ENCODE peak calls at places on chromosomes 11 and 22, in ten cellular contexts. One of them, this sample, is unnamed.

GRCh38 chr11:58675344-58676155 is 53.1 kb downstream of the CNTF start:
- DNase-seq in activated CD4-positive, alpha-beta T cell treated with anti-CD3 and anti-CD28 coated beads, Interleukin-2, amount 50 U/mL, for 24 hours: peak
- DNase-seq in neuronal stem cell: peak
- DNase-seq in activated CD8-positive, alpha-beta memory T cell treated with anti-CD3 and anti-CD28 coated beads, Interleukin-2, amount 10 ng/mL, durations not matched to agents 7 days and 5 days: peak
- DNase-seq in GM03348: peak
- DNase-seq in left kidney: peak
- DNase-seq in cerebellar nuclear complex: no peak
- DNase-seq in cardiac muscle cell: peak
- DNase-seq in GM04504: peak
- DNase-seq in NCI-H1092 treated with DMSO at 0.1 percent for 48 hours: peak
- DNase-seq in this sample: no peak

GRCh38 chr11:36139767-36140166 is 149.5 kb downstream of the COMMD9 start:
- DNase-seq in neuronal stem cell: no peak
- DNase-seq in left kidney: no peak
- DNase-seq in NCI-H1092 treated with DMSO at 0.1 percent for 48 hours: no peak
- DNase-seq in activated CD8-positive, alpha-beta memory T cell treated with anti-CD3 and anti-CD28 coated beads, Interleukin-2, amount 10 ng/mL, durations not matched to agents 7 days and 5 days: no peak
- DNase-seq in activated CD4-positive, alpha-beta T cell treated with anti-CD3 and anti-CD28 coated beads, Interleukin-2, amount 50 U/mL, for 24 hours: no peak
- DNase-seq in GM03348: no peak
- DNase-seq in cardiac muscle cell: no peak
- DNase-seq in GM04504: no peak
- DNase-seq in cerebellar nuclear complex: no peak
- DNase-seq in this sample: no peak

GRCh38 chr11:57598831-57599155 is 1.3 kb downstream of the SERPING1 start:
- DNase-seq in left kidney: peak
- DNase-seq in cerebellar nuclear complex: no peak
- DNase-seq in activated CD8-positive, alpha-beta memory T cell treated with anti-CD3 and anti-CD28 coated beads, Interleukin-2, amount 10 ng/mL, durations not matched to agents 7 days and 5 days: no peak
- DNase-seq in activated CD4-positive, alpha-beta T cell treated with anti-CD3 and anti-CD28 coated beads, Interleukin-2, amount 50 U/mL, for 24 hours: no peak
- DNase-seq in neuronal stem cell: no peak
- DNase-seq in GM04504: no peak
- DNase-seq in GM03348: peak
- DNase-seq in NCI-H1092 treated with DMSO at 0.1 percent for 48 hours: no peak
- DNase-seq in cardiac muscle cell: peak
- DNase-seq in this sample: no peak

GRCh38 chr11:125465701-125466100 is 30.4 kb downstream of the FEZ1 start:
- DNase-seq in activated CD4-positive, alpha-beta T cell treated with anti-CD3 and anti-CD28 coated beads, Interleukin-2, amount 50 U/mL, for 24 hours: no peak
- DNase-seq in cardiac muscle cell: no peak
- DNase-seq in GM04504: no peak
- DNase-seq in neuronal stem cell: no peak
- DNase-seq in cerebellar nuclear complex: no peak
- DNase-seq in GM03348: no peak
- DNase-seq in left kidney: no peak
- DNase-seq in activated CD8-positive, alpha-beta memory T cell treated with anti-CD3 and anti-CD28 coated beads, Interleukin-2, amount 10 ng/mL, durations not matched to agents 7 days and 5 days: no peak
- DNase-seq in NCI-H1092 treated with DMSO at 0.1 percent for 48 hours: no peak
- DNase-seq in this sample: no peak

GRCh38 chr11:15685311-15685710 is 570.6 kb downstream of the INSC start:
- DNase-seq in NCI-H1092 treated with DMSO at 0.1 percent for 48 hours: no peak
- DNase-seq in neuronal stem cell: no peak
- DNase-seq in cardiac muscle cell: no peak
- DNase-seq in cerebellar nuclear complex: no peak
- DNase-seq in left kidney: peak
- DNase-seq in GM04504: no peak
- DNase-seq in activated CD8-positive, alpha-beta memory T cell treated with anti-CD3 and anti-CD28 coated beads, Interleukin-2, amount 10 ng/mL, durations not matched to agents 7 days and 5 days: no peak
- DNase-seq in activated CD4-positive, alpha-beta T cell treated with anti-CD3 and anti-CD28 coated beads, Interleukin-2, amount 50 U/mL, for 24 hours: no peak
- DNase-seq in GM03348: no peak
- DNase-seq in this sample: no peak

GRCh38 chr22:49079743-49080500 is 747.8 kb downstream of the BRD1 start:
- DNase-seq in activated CD8-positive, alpha-beta memory T cell treated with anti-CD3 and anti-CD28 coated beads, Interleukin-2, amount 10 ng/mL, durations not matched to agents 7 days and 5 days: no peak
- DNase-seq in cardiac muscle cell: no peak
- DNase-seq in left kidney: peak
- DNase-seq in NCI-H1092 treated with DMSO at 0.1 percent for 48 hours: no peak
- DNase-seq in GM04504: no peak
- DNase-seq in cerebellar nuclear complex: no peak
- DNase-seq in neuronal stem cell: no peak
- DNase-seq in GM03348: no peak
- DNase-seq in activated CD4-positive, alpha-beta T cell treated with anti-CD3 and anti-CD28 coated beads, Interleukin-2, amount 50 U/mL, for 24 hours: no peak
- DNase-seq in this sample: no peak

GRCh38 chr11:94132152-94132558 is 3.5 kb downstream of the PANX1 start:
- DNase-seq in activated CD4-positive, alpha-beta T cell treated with anti-CD3 and anti-CD28 coated beads, Interleukin-2, amount 50 U/mL, for 24 hours: no peak
- DNase-seq in NCI-H1092 treated with DMSO at 0.1 percent for 48 hours: no peak
- DNase-seq in cerebellar nuclear complex: no peak
- DNase-seq in cardiac muscle cell: peak
- DNase-seq in neuronal stem cell: no peak
- DNase-seq in activated CD8-positive, alpha-beta memory T cell treated with anti-CD3 and anti-CD28 coated beads, Interleukin-2, amount 10 ng/mL, durations not matched to agents 7 days and 5 days: no peak
- DNase-seq in left kidney: peak
- DNase-seq in GM04504: peak
- DNase-seq in GM03348: peak
- DNase-seq in this sample: no peak

GRCh38 chr22:35470903-35471321 is 69.7 kb upstream of the RASD2 start:
- DNase-seq in activated CD8-positive, alpha-beta memory T cell treated with anti-CD3 and anti-CD28 coated beads, Interleukin-2, amount 10 ng/mL, durations not matched to agents 7 days and 5 days: no peak
- DNase-seq in GM03348: no peak
- DNase-seq in neuronal stem cell: no peak
- DNase-seq in activated CD4-positive, alpha-beta T cell treated with anti-CD3 and anti-CD28 coated beads, Interleukin-2, amount 50 U/mL, for 24 hours: no peak
- DNase-seq in NCI-H1092 treated with DMSO at 0.1 percent for 48 hours: no peak
- DNase-seq in cerebellar nuclear complex: no peak
- DNase-seq in cardiac muscle cell: no peak
- DNase-seq in GM04504: no peak
- DNase-seq in left kidney: no peak
- DNase-seq in this sample: no peak

GRCh38 chr22:37848587-37849088 is 581 bp upstream of the EIF3L start:
- DNase-seq in GM03348: peak
- DNase-seq in NCI-H1092 treated with DMSO at 0.1 percent for 48 hours: peak
- DNase-seq in cardiac muscle cell: peak
- DNase-seq in cerebellar nuclear complex: no peak
- DNase-seq in activated CD4-positive, alpha-beta T cell treated with anti-CD3 and anti-CD28 coated beads, Interleukin-2, amount 50 U/mL, for 24 hours: no peak
- DNase-seq in neuronal stem cell: no peak
- DNase-seq in GM04504: no peak
- DNase-seq in activated CD8-positive, alpha-beta memory T cell treated with anti-CD3 and anti-CD28 coated beads, Interleukin-2, amount 10 ng/mL, durations not matched to agents 7 days and 5 days: peak
- DNase-seq in left kidney: peak
- DNase-seq in this sample: no peak

GRCh38 chr22:36745301-36745995 is 30.5 kb downstream of the IFT27 start:
- DNase-seq in GM04504: no peak
- DNase-seq in GM03348: no peak
- DNase-seq in cerebellar nuclear complex: no peak
- DNase-seq in neuronal stem cell: no peak
- DNase-seq in left kidney: no peak
- DNase-seq in activated CD8-positive, alpha-beta memory T cell treated with anti-CD3 and anti-CD28 coated beads, Interleukin-2, amount 10 ng/mL, durations not matched to agents 7 days and 5 days: no peak
- DNase-seq in NCI-H1092 treated with DMSO at 0.1 percent for 48 hours: no peak
- DNase-seq in cardiac muscle cell: no peak
- DNase-seq in activated CD4-positive, alpha-beta T cell treated with anti-CD3 and anti-CD28 coated beads, Interleukin-2, amount 50 U/mL, for 24 hours: no peak
- DNase-seq in this sample: no peak

GRCh38 chr11:90788956-90789355 is 566.1 kb upstream of the CHORDC1 start:
- DNase-seq in neuronal stem cell: no peak
- DNase-seq in NCI-H1092 treated with DMSO at 0.1 percent for 48 hours: no peak
- DNase-seq in activated CD4-positive, alpha-beta T cell treated with anti-CD3 and anti-CD28 coated beads, Interleukin-2, amount 50 U/mL, for 24 hours: no peak
- DNase-seq in cardiac muscle cell: no peak
- DNase-seq in activated CD8-positive, alpha-beta memory T cell treated with anti-CD3 and anti-CD28 coated beads, Interleukin-2, amount 10 ng/mL, durations not matched to agents 7 days and 5 days: no peak
- DNase-seq in GM03348: no peak
- DNase-seq in cerebellar nuclear complex: no peak
- DNase-seq in left kidney: no peak
- DNase-seq in GM04504: no peak
- DNase-seq in this sample: no peak